ENCODE peak calls at places on chromosomes 2 and 18, in six cellular contexts. L, Q, P, X, E and M are unnamed samples.

GRCh38 chr18:40121001-40121400 is 1834.0 kb upstream of the PIK3C3 start:
- DNase-seq in X (no peak), E (no peak), L (no peak), P (no peak), Q (no peak), M (no peak)

GRCh38 chr2:46704593-46704992 is 211.0 kb downstream of the MCFD2 start:
- DNase-seq in X (no peak), E (no peak), L (no peak), Q (no peak), P (no peak), M (no peak)

GRCh38 chr2:226001716-226002115 is 602.2 kb downstream of the NYAP2 start:
- DNase-seq in X (no peak), L (no peak), P (no peak), Q (no peak), E (no peak), M (no peak)

GRCh38 chr2:4324531-4324930 is 621.2 kb downstream of the DCDC2C start:
- DNase-seq in X (no peak), E (no peak), L (no peak), Q (no peak), P (no peak), M (no peak)

GRCh38 chr2:28428486-28428885 is 35.8 kb downstream of the FOSL2 start:
- DNase-seq in X (no peak), P (no peak), E (no peak), Q (no peak), L (no peak), M (no peak)

GRCh38 chr2:38407111-38407682 is 30.1 kb upstream of the ATL2 start:
- DNase-seq in L (peak; percentile 84), E (no peak), X (no peak), P (no peak), Q (no peak), M (no peak)

GRCh38 chr2:102826904-102827303 is 65.1 kb downstream of the TMEM182 start:
- DNase-seq in L (no peak), Q (no peak), X (no peak), E (no peak), P (no peak), M (peak; percentile 31)

GRCh38 chr2:46803911-46804670 is 111.5 kb downstream of the MCFD2 start:
- DNase-seq in L (no peak), Q (no peak), X (no peak), P (no peak), E (no peak), M (no peak)

GRCh38 chr2:127943186-127943585 is 57.4 kb upstream of the AMMECR1L start:
- DNase-seq in Q (no peak), E (no peak), X (no peak), P (no peak), L (no peak), M (no peak)

GRCh38 chr2:221262651-221263050 is 309.5 kb downstream of the EPHA4 start:
- DNase-seq in P (no peak), L (no peak), Q (no peak), E (no peak), X (no peak), M (no peak)

GRCh38 chr18:51235011-51235789 is 37.7 kb upstream of the MEX3C start:
- DNase-seq in L (no peak), E (no peak), Q (no peak), X (peak; percentile 55), P (no peak), M (no peak)

GRCh38 chr18:37450434-37451133 is 115.0 kb downstream of the CELF4 start:
- DNase-seq in X (no peak), L (peak; percentile 81), P (no peak), E (no peak), Q (no peak), M (no peak)

GRCh38 chr2:152307863-152308262 is 27.1 kb upstream of the FMNL2 start:
- DNase-seq in L (no peak), X (no peak), Q (no peak), E (no peak), P (no peak), M (no peak)

GRCh38 chr18:22346342-22346967 is 71.3 kb downstream of the CTAGE1 start:
- DNase-seq in X (no peak), L (peak; percentile 82), P (no peak), Q (no peak), E (peak; percentile 81), M (peak; percentile 76)

GRCh38 chr2:112811841-112812306 is 24.7 kb downstream of the IL1B start:
- DNase-seq in E (no peak), X (no peak), L (no peak), Q (no peak), P (no peak), M (no peak)

GRCh38 chr18:6763524-6763923 is 34.0 kb downstream of the ARHGAP28 start:
- DNase-seq in X (no peak), E (no peak), P (no peak), L (no peak), Q (no peak), M (no peak)

GRCh38 chr2:43095533-43096295 is 130.7 kb downstream of the ZFP36L2 start:
- DNase-seq in X (no peak), L (no peak), Q (no peak), P (no peak), E (no peak), M (no peak)

GRCh38 chr2:184927040-184927439 is 328.7 kb downstream of the ZNF804A start:
- DNase-seq in Q (no peak), P (no peak), E (no peak), X (no peak), L (no peak), M (no peak)

GRCh38 chr2:174153757-174154680 is 94.3 kb downstream of the OLA1 start:
- DNase-seq in E (no peak), L (no peak), X (no peak), Q (no peak), P (no peak), M (no peak)

GRCh38 chr2:20424300-20425290 is 22.3 kb upstream of the RHOB start:
- DNase-seq in P (peak; percentile 57), X (no peak), L (no peak), Q (peak; percentile 72), E (peak; percentile 67), M (peak; percentile 46)

GRCh38 chr18:35682282-35682867 is 100.8 kb downstream of the GALNT1 start:
- DNase-seq in Q (no peak), L (no peak), X (no peak), E (no peak), P (no peak), M (no peak)

GRCh38 chr2:201149064-201149820 is 33.3 kb downstream of the CFLAR start:
- DNase-seq in P (no peak), E (no peak), Q (no peak), X (peak; percentile 58), L (no peak), M (no peak)
- TF ChIP-seq EP300 in P (no peak), E (peak; percentile 2), Q (no peak), X (peak; percentile 12), L (no peak), M (no peak)

GRCh38 chr2:62568074-62568473 is 62.1 kb upstream of the TMEM17 start:
- DNase-seq in P (no peak), E (no peak), L (no peak), Q (no peak), X (no peak), M (no peak)

GRCh38 chr2:62570861-62571698 is 65.1 kb upstream of the TMEM17 start:
- DNase-seq in L (no peak), X (peak; percentile 58), E (peak; percentile 40), P (no peak), Q (no peak), M (peak; percentile 49)

GRCh38 chr2:62573137-62573731 is 67.2 kb upstream of the TMEM17 start:
- DNase-seq in X (no peak), L (no peak), Q (no peak), P (no peak), E (no peak), M (no peak)

GRCh38 chr2:62568983-62569837 is 63.2 kb upstream of the TMEM17 start:
- DNase-seq in Q (no peak), X (peak; percentile 20), E (no peak), P (no peak), L (no peak), M (no peak)

GRCh38 chr2:62569907-62570793 is 64.2 kb upstream of the TMEM17 start:
- DNase-seq in E (no peak), L (no peak), X (peak; percentile 91), Q (no peak), P (no peak), M (no peak)
- TF ChIP-seq EP300 in E (no peak), L (no peak), X (peak; percentile 99), Q (no peak), P (no peak), M (no peak)

GRCh38 chr2:165114345-165114943 is 89.4 kb downstream of the SCN3A start:
- DNase-seq in L (no peak), Q (no peak), P (no peak), E (no peak), X (no peak), M (no peak)
- TF ChIP-seq EP300 in L (no peak), Q (no peak), P (no peak), E (no peak), X (no peak), M (no peak)

DNA sequence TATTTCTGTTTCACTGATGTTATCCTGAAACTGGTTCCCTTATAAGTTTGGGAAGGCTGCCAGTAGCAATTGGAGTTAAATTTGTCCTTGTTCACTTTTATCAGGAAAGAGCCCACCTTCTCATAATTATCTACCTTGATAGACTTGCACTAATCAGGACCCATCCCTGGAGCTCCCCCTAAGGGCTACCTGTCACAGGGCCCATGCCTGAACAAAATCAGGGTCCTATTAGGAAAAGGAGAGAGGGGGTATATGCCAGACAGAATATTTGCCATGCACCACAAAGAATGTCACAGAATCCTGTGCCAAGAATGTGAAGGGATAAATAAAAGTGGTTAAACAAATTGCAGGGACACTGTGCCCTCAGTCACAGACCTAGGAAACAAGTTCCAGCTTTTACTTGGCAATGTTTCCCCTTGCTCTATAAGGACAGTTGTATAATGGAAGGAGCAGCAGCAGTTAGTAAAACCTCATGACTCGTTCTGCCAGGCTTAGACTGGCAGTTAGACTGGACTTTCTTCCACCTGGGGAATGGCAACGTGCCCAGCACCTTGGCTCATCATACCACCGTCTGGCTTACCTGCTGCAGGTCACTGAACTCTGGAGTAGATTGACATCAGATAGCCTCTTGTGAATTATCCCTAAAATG is 32.3 kb upstream of the VWC2L start:
- DNase-seq in Q (no peak), X (no peak), E (no peak), L (no peak), P (no peak), M (no peak)
- TF ChIP-seq EP300 in Q (no peak), X (no peak), E (no peak), L (no peak), P (no peak), M (no peak)

DNA sequence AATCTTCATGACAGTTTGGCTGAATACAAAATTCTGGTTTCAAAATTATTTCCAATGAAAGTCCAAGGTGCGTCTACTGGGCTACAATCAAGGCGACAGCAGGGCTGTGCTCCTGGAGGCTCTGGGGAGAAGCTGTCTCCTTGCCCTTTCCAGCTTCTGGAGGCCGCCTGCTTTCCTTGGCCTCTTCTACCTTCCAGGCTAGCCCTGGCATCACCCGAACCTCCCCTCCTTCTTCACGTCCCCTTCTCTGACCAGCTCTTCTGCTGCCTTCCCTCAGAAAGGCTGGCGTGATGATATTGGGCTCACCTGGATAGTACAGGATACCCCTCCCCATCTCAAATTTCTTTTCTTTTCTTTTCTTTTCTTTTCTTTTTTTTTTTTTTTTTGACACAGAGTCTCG is 115.5 kb downstream of the KCNF1 start:
- DNase-seq in P (no peak), Q (no peak), X (no peak), E (no peak), L (no peak), M (peak; percentile 7)
- TF ChIP-seq EP300 in P (no peak), Q (no peak), X (no peak), E (no peak), L (no peak), M (no peak)